ENCODE peak calls at places on chromosome 15, in six cellular contexts. T is GM12891, M is HepG2, O is H1, B is GM12878, R is K562. X is an unnamed sample.

GRCh38 chr15:101070502-101071273 is 151.5 kb downstream of the LRRK1 start:
- DNase-seq in M (peak), O (no peak), T (no peak), R (no peak), B (no peak), X (no peak)

GRCh38 chr15:57245130-57245529 is 131.2 kb upstream of the CGNL1 start:
- DNase-seq in O (no peak), R (no peak), M (no peak), T (no peak), B (no peak), X (no peak)

GRCh38 chr15:58551764-58552504 is 120.1 kb downstream of the LIPC start:
- DNase-seq in M (peak), B (no peak), T (no peak), R (peak), O (no peak), X (no peak)

GRCh38 chr15:63872759-63873510 is 39.2 kb upstream of the HERC1 start:
- DNase-seq in B (no peak), M (no peak), T (no peak), R (no peak), O (no peak), X (no peak)

GRCh38 chr15:45023659-45024320 is 795 bp downstream of the SORD start:
- DNase-seq in B (no peak), M (no peak), T (no peak), R (peak), O (no peak), X (no peak)

GRCh38 chr15:73714695-73715301 is 30.6 kb downstream of the CD276 start:
- DNase-seq in R (no peak), B (no peak), T (no peak), O (no peak), M (no peak), X (no peak)

GRCh38 chr15:43253431-43254403 is 13.0 kb downstream of the TGM5 start:
- DNase-seq in M (no peak), O (no peak), T (no peak), R (no peak), B (peak), X (no peak)

GRCh38 chr15:80121546-80121945 is 31.3 kb upstream of the FAH start:
- DNase-seq in B (no peak), T (no peak), R (no peak), M (no peak), O (no peak), X (no peak)

GRCh38 chr15:29270169-29270955 is 740 bp upstream of the NSMCE3 start:
- DNase-seq in O (no peak), R (no peak), M (no peak), B (peak), T (no peak), X (no peak)

GRCh38 chr15:73876779-73877178 is 3.4 kb downstream of the TBC1D21 start:
- DNase-seq in R (no peak), M (no peak), T (no peak), O (no peak), B (no peak), X (no peak)

GRCh38 chr15:63349156-63349555 is 32.5 kb downstream of the CA12 start:
- DNase-seq in R (no peak), M (no peak), O (no peak), T (no peak), B (no peak), X (no peak)

GRCh38 chr15:34657469-34658127 is 74.1 kb upstream of the GOLGA8B start:
- DNase-seq in B (no peak), R (no peak), M (no peak), O (no peak), T (no peak), X (no peak)

GRCh38 chr15:77808077-77808476 is 175.4 kb upstream of the LINGO1 start:
- DNase-seq in R (no peak), O (no peak), T (no peak), M (no peak), B (no peak), X (no peak)

GRCh38 chr15:66306381-66306780 is 13.0 kb downstream of the DIS3L start:
- DNase-seq in B (no peak), R (no peak), M (no peak), T (no peak), O (no peak), X (no peak)

GRCh38 chr15:90388462-90389182 is 580 bp downstream of the IQGAP1 start:
- DNase-seq in T (peak), M (peak), O (no peak), B (no peak), R (peak), X (peak)

GRCh38 chr15:60318236-60318867 is 79.4 kb downstream of the ANXA2 start:
- DNase-seq in B (no peak), O (no peak), R (no peak), M (no peak), T (no peak), X (no peak)

GRCh38 chr15:25246641-25247417 is 192.0 kb downstream of the UBE3A start:
- DNase-seq in M (no peak), B (no peak), T (no peak), O (no peak), R (no peak), X (peak)

GRCh38 chr15:25244731-25245585 is 193.9 kb downstream of the UBE3A start:
- DNase-seq in O (no peak), B (no peak), T (no peak), R (no peak), M (no peak), X (no peak)

GRCh38 chr15:65868546-65869126 is 655 bp upstream of the RAB11A start:
- DNase-seq in B (no peak), T (no peak), M (no peak), R (peak), O (no peak), X (no peak)

GRCh38 chr15:39248204-39248603 is 332.7 kb upstream of the THBS1 start:
- DNase-seq in T (no peak), O (no peak), M (peak), R (no peak), B (no peak), X (no peak)

GRCh38 chr15:47817825-47818681 is 100.7 kb downstream of the SEMA6D start:
- DNase-seq in T (no peak), R (no peak), B (no peak), O (peak), M (no peak), X (no peak)

GRCh38 chr15:69389426-69389825 is 24.7 kb upstream of the KIF23 start:
- DNase-seq in R (no peak), B (no peak), O (no peak), M (no peak), T (no peak), X (no peak)

GRCh38 chr15:63945005-63945788 is 101.1 kb downstream of the DAPK2 start:
- DNase-seq in R (peak), M (peak), T (peak), O (no peak), B (no peak), X (peak)

GRCh38 chr15:67156426-67156825 is 91.0 kb downstream of the SMAD3 start:
- DNase-seq in O (no peak), T (no peak), R (no peak), B (no peak), M (no peak), X (no peak)

GRCh38 chr15:50774450-50774849 is 8.9 kb upstream of the SPPL2A start:
- DNase-seq in M (no peak), T (no peak), B (no peak), O (no peak), R (no peak), X (no peak)

GRCh38 chr15:91385301-91385700 is 285.2 kb downstream of the SV2B start:
- DNase-seq in O (no peak), B (no peak), M (no peak), R (no peak), T (no peak), X (no peak)

GRCh38 chr15:70083946-70084345 is 13.8 kb downstream of the TLE3 start:
- DNase-seq in T (no peak), R (no peak), M (no peak), O (no peak), B (peak), X (peak)

GRCh38 chr15:27481768-27482167 is 510.8 kb downstream of the GABRG3 start:
- DNase-seq in R (no peak), B (no peak), M (no peak), T (no peak), O (peak), X (no peak)

GRCh38 chr15:73001840-73002239 is 50.4 kb upstream of the NEO1 start:
- DNase-seq in R (no peak), T (no peak), B (no peak), M (no peak), O (no peak), X (no peak)

GRCh38 chr15:74200394-74200793 is 2.2 kb downstream of the STRA6 start:
- DNase-seq in T (no peak), R (no peak), O (no peak), B (no peak), M (no peak), X (no peak)

GRCh38 chr15:88450125-88450798 is 16.9 kb downstream of the MRPL46 start:
- DNase-seq in O (peak), T (peak), B (no peak), R (peak), M (peak), X (peak)

GRCh38 chr15:31279221-31280036 is 47.2 kb upstream of the KLF13 start:
- DNase-seq in M (no peak), B (no peak), R (no peak), T (no peak), O (no peak), X (no peak)

GRCh38 chr15:98003976-98004375 is 43.5 kb downstream of the ARRDC4 start:
- DNase-seq in O (no peak), M (no peak), B (no peak), T (no peak), R (no peak), X (no peak)

GRCh38 chr15:93048759-93049161 is 40.3 kb downstream of the RGMA start:
- DNase-seq in B (no peak), M (no peak), R (no peak), O (no peak), T (no peak), X (no peak)

GRCh38 chr15:76032046-76032445 is 19.8 kb upstream of the NRG4 start:
- DNase-seq in M (no peak), O (no peak), R (no peak), B (no peak), T (no peak), X (no peak)

GRCh38 chr15:53976844-53977392 is 1.3 kb upstream of the UNC13C start:
- DNase-seq in O (no peak), B (no peak), T (no peak), R (no peak), M (peak), X (no peak)

GRCh38 chr15:53974813-53975212 is 3.4 kb upstream of the UNC13C start:
- DNase-seq in B (no peak), O (no peak), M (no peak), T (no peak), R (no peak), X (no peak)

GRCh38 chr15:53978248-53978906 is at the start of gene UNC13C:
- DNase-seq in B (no peak), M (peak), O (peak), R (no peak), T (no peak), X (no peak)

GRCh38 chr15:53979051-53979788 is 979 bp downstream of the UNC13C start:
- DNase-seq in M (no peak), R (no peak), B (no peak), T (no peak), O (no peak), X (no peak)

GRCh38 chr15:53974121-53974520 is 4.1 kb upstream of the UNC13C start:
- DNase-seq in T (no peak), R (no peak), O (no peak), M (no peak), B (no peak), X (no peak)
- TF ChIP-seq TAF1 in T (no peak), R (no peak), O (no peak), M (no peak), B (no peak), X (no peak)

DNA sequence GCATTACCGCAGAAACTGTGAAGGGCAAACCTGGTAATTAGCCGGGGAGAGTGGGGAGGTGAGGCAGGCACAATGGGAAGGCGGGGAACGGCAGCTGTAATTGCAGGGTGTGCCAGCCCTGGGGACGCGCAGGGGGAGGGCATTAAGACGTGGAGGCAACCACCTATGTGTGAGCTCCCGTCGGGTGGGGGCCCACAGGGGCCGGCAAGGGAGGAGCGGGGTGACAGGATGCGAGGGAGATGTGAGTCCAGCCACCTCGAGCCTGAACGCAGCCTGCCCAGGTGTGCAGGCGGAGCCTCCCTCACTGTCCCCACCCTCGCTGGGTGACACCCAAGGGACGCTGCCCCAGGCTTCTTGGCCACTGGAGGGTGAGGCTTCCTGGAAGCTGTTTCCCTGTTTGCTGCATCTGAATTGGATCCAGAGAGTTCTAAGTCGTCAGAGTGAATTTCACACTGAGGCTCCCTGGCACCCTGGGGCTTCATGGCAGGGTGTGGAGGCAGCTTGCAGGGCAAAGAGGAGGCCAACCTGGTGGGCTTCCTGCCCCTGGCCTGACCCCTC is 130.6 kb upstream of the MEF2A start:
- DNase-seq in M (no peak), T (no peak), R (no peak), O (no peak), B (no peak), X (no peak)
- TF ChIP-seq POLR2A in M (no peak), T (no peak), R (no peak), O (no peak), B (no peak), X (no peak)

GRCh38 chr15:61528590-61528929 is 299.5 kb upstream of the RORA start:
- DNase-seq in T (no peak), M (no peak), B (no peak), R (no peak), O (no peak), X (no peak)
- TF ChIP-seq POLR2AphosphoS5 in T (no peak), M (no peak), B (no peak), R (no peak), O (no peak), X (no peak)

GRCh38 chr15:42069025-42069424 is 25.3 kb downstream of the PLA2G4D start:
- DNase-seq in T (no peak), B (no peak), O (no peak), M (no peak), R (no peak), X (no peak)

GRCh38 chr15:42070966-42071350 is 23.4 kb downstream of the PLA2G4D start:
- DNase-seq in R (no peak), M (no peak), O (no peak), T (no peak), B (no peak), X (no peak)

GRCh38 chr15:42070276-42070965 is 23.9 kb downstream of the PLA2G4D start:
- DNase-seq in M (no peak), B (no peak), R (no peak), O (no peak), T (no peak), X (no peak)

GRCh38 chr15:42068601-42069000 is 25.8 kb downstream of the PLA2G4D start:
- DNase-seq in O (no peak), T (no peak), R (no peak), M (no peak), B (no peak), X (no peak)

GRCh38 chr15:42069496-42070275 is 24.7 kb downstream of the PLA2G4D start:
- DNase-seq in M (no peak), R (no peak), O (no peak), B (no peak), T (no peak), X (no peak)
- TF ChIP-seq TAF1 in M (no peak), R (no peak), O (no peak), B (no peak), T (no peak), X (no peak)

GRCh38 chr15:40314723-40315276 is 7.1 kb upstream of the PLCB2 start:
- DNase-seq in R (no peak), B (no peak), T (no peak), O (no peak), M (no peak), X (no peak)
- TF ChIP-seq POLR2A in R (no peak), B (no peak), T (no peak), O (no peak), M (no peak), X (no peak)

X was measured in GM12892.